ENCODE peak calls at places on chromosome X, in six cellular contexts. W, H, O, D, A and V are unnamed samples.

GRCh38 chrX:46485897-46486296 is 59.3 kb downstream of the ZNF674 start:
- DNase-seq in A (peak; percentile 45), D (no peak), H (no peak), O (no peak), W (peak; percentile 83), V (peak; percentile 71)

GRCh38 chrX:40054793-40055192 is 43.0 kb downstream of the BCOR start:
- DNase-seq in H (no peak), D (no peak), A (no peak), W (no peak), O (no peak), V (no peak)

GRCh38 chrX:72128881-72129280 is 2.8 kb downstream of the RTL5 start:
- DNase-seq in W (peak; percentile 0), D (no peak), O (peak; percentile 49), H (no peak), A (peak; percentile 57), V (no peak)

GRCh38 chrX:54721424-54721823 is 76.6 kb downstream of the ITIH6 start:
- DNase-seq in A (no peak), H (no peak), O (no peak), D (no peak), W (no peak), V (no peak)

GRCh38 chrX:126065901-126066660 is 100.0 kb downstream of the DCAF12L2 start:
- DNase-seq in D (no peak), H (no peak), W (no peak), O (no peak), A (no peak), V (no peak)

GRCh38 chrX:135977611-135978010 is 3.8 kb upstream of the MMGT1 start:
- DNase-seq in A (no peak), D (no peak), W (no peak), O (no peak), H (no peak), V (no peak)

GRCh38 chrX:131923614-131924250 is 99.4 kb upstream of the STK26 start:
- DNase-seq in O (no peak), H (peak; percentile 43), D (no peak), W (no peak), A (no peak), V (no peak)

GRCh38 chrX:7202206-7202605 is 54.3 kb upstream of the PUDP start:
- DNase-seq in W (no peak), A (no peak), O (no peak), D (no peak), H (no peak), V (no peak)

GRCh38 chrX:19879742-19880378 is 7.5 kb downstream of the SH3KBP1 start:
- DNase-seq in A (no peak), W (no peak), D (no peak), H (no peak), O (no peak), V (no peak)

GRCh38 chrX:1592128-1592862 is 891 bp downstream of the AKAP17A start:
- DNase-seq in O (peak; percentile 50), A (peak; percentile 49), W (peak; percentile 25), D (no peak), H (peak; percentile 47), V (no peak)

GRCh38 chrX:148771440-148771839 is 271.0 kb downstream of the AFF2 start:
- DNase-seq in D (no peak), H (no peak), W (no peak), O (no peak), A (no peak), V (no peak)

GRCh38 chrX:65657659-65658058 is 9.8 kb upstream of the MSN start:
- DNase-seq in W (no peak), O (no peak), D (no peak), A (no peak), H (no peak), V (no peak)

GRCh38 chrX:78011846-78012245 is 42.4 kb upstream of the PGAM4 start:
- DNase-seq in H (no peak), W (no peak), O (no peak), A (no peak), D (no peak), V (no peak)

GRCh38 chrX:134908235-134908834 is 82.5 kb upstream of the SMIM10 start:
- DNase-seq in A (no peak), D (no peak), W (no peak), O (peak; percentile 51), H (peak; percentile 56), V (no peak)

GRCh38 chrX:132292753-132293152 is 73.5 kb upstream of the RAP2C start:
- DNase-seq in O (peak; percentile 54), H (peak; percentile 48), A (no peak), W (peak; percentile 57), D (peak; percentile 19), V (peak; percentile 3)

GRCh38 chrX:145524931-145525330 is 277.6 kb downstream of the SPANXN1 start:
- DNase-seq in H (no peak), D (no peak), A (no peak), W (no peak), O (no peak), V (no peak)

GRCh38 chrX:45903781-45904201 is 641.4 kb downstream of the ZNF674 start:
- DNase-seq in H (no peak), O (no peak), W (no peak), D (no peak), A (no peak), V (no peak)

GRCh38 chrX:142999209-142999720 is 26.5 kb upstream of the SPANXN4 start:
- DNase-seq in W (no peak), D (no peak), O (no peak), A (no peak), H (no peak), V (no peak)

GRCh38 chrX:143002206-143002605 is 23.5 kb upstream of the SPANXN4 start:
- DNase-seq in W (no peak), O (no peak), A (no peak), H (no peak), D (no peak), V (no peak)

GRCh38 chrX:142994988-142995387 is 30.7 kb upstream of the SPANXN4 start:
- DNase-seq in D (no peak), O (no peak), H (no peak), W (no peak), A (no peak), V (no peak)

DNA sequence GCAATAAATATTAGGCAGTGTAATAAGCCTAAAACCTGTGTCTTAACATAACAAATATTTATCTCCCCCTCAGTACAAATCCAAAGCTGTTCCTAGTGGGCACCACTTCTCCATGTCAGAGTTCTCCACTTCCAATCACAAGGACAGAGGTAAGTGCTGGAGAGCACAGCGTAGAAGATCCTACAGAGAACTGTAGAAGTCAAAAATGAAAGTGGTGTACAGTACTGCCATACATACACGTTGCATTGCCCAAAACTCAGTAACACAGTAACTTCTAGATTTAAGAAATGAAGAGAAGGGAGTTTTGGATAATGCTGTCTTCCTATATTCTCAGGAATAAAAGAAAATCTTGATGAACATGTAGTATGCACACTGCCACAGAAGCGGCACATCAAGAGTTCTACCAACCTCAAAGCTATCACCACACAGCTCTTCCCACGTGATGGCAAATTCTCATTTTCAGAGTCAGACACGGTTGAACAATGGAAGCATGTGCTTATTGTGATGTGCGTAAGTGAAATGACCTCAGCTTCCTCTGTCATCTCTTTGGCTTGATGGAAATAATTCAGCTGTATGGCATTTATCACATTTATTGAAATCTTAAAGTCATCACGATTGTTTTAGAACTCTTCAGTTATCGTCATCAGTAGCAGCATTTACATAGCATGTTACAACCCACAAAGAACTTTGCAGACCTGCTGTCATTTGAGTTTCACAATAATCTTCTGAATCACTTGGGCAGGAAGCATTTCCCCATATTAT is 27.1 kb upstream of the SPANXN4 start:
- DNase-seq in A (no peak), O (no peak), W (no peak), D (no peak), H (no peak), V (no peak)
- TF ChIP-seq YY1 in A (no peak), O (no peak), W (no peak), D (no peak), H (no peak), V (no peak)

DNA sequence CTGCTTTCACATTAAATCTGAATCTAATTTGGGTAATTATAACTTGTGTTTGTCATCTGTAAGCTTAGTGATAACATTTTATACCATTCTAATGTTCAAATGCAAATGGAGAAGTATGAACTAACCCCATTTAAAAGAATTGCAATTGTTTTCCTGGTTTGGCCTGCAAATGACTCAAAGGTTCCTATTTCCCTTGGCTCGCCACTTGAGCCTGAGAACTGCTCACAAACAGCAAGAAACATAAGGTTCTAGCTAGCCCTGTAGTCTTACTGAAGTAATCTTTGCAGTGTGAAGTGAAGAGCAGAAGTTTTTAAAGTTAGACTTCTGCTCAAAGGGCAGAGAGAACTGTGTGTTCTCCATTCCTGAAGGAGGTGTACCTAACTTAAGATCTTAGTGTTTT is 27.2 kb downstream of the UPRT start:
- DNase-seq in A (no peak), W (no peak), O (no peak), D (no peak), H (no peak), V (no peak)
- TF ChIP-seq YY1 in A (no peak), W (no peak), O (no peak), D (no peak), H (no peak), V (no peak)

GRCh38 chrX:155998761-155999510 is 1.4 kb downstream of the IL9R start:
- DNase-seq in A (no peak), W (no peak), D (no peak), O (no peak), H (no peak), V (no peak)

GRCh38 chrX:156002517-156002916 is 5.0 kb downstream of the IL9R start:
- DNase-seq in O (no peak), D (no peak), W (no peak), H (peak; percentile 77), A (no peak), V (no peak)

GRCh38 chrX:156001001-156001666 is 3.6 kb downstream of the IL9R start:
- DNase-seq in A (no peak), W (no peak), D (no peak), H (peak; percentile 36), O (no peak), V (no peak)

GRCh38 chrX:156001667-156002021 is 4.1 kb downstream of the IL9R start:
- DNase-seq in A (no peak), D (no peak), W (no peak), O (peak; percentile 52), H (peak; percentile 84), V (no peak)

DNA sequence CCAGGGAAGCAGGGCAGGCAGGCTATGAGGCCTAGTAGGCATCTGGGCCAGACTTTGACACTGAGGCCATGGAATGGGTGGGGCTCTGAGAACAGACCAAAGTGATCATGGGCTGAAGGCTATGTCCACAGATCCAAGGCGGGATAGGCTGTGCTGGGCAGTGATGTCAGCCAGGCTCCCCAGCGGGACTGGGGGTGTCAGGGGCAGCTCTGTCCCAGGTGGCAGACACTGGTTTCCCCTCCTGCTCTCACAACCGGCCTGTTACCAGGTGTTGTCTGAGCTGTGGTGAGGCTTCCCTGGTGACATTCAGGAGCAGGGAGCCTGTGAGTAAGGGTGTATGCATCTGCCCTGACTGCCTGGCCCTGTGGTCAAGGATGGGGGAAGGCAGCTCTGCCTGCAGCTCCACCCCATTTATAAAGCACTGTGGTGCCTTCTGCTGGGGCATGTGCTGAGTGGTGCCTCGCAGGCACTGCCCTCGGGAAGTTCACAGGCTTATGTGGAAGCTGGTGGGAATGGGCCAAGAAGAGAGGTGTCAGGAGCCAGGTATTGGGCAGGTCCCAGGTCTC is 2.9 kb downstream of the IL9R start:
- DNase-seq in H (no peak), D (no peak), O (no peak), A (no peak), W (no peak), V (no peak)
- TF ChIP-seq YY1 in H (no peak), D (no peak), O (no peak), A (no peak), W (no peak), V (no peak)

DNA sequence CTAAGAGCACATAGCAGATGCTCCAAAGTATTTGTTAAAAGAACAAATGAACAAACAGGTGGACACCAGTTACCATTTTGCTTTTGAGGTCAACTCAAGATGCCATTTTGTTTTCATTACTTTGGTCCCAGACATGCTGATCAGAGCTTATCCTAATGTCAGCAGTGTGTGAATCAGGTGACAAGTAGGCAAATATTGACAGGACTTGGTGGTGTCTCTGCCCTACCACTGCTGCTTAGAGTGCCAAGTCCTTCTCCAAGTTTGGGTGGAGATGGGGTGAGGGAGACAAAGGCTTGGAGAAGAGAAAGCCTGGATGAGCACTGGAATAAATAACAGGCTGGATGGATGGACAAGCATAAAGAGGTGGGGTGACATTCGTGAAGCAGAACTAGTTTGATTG is 38.7 kb downstream of the MID1IP1 start:
- DNase-seq in O (no peak), A (no peak), D (no peak), H (no peak), W (no peak), V (no peak)
- TF ChIP-seq YY1 in O (no peak), A (no peak), D (no peak), H (no peak), W (no peak), V (no peak)